ENCODE peak calls at places on chromosomes 2 and 18, in nine cellular contexts. I is H54, N is IMR-90, A is tibial nerve, C is breast epithelium, S is ovary, U is H1, X is adrenal gland, L is lower leg skin. M is an unnamed sample.

GRCh38 chr18:63773616-63774015 is 1.6 kb upstream of the SERPINB7 start:
- DNase-seq in U (no peak), C (no peak), A (no peak), N (no peak), S (no peak), I (no peak), X (no peak), L (no peak), M (no peak)

GRCh38 chr2:225867071-225867470 is 467.6 kb downstream of the NYAP2 start:
- DNase-seq in S (no peak), U (no peak), I (no peak), A (no peak), X (no peak), C (no peak), N (no peak), L (no peak), M (no peak)

GRCh38 chr2:12787891-12788783 is 71.4 kb downstream of the TRIB2 start:
- DNase-seq in N (peak), I (no peak), S (no peak), A (no peak), C (no peak), L (no peak), U (no peak), X (peak), M (no peak)

GRCh38 chr2:20622731-20623130 is 28.2 kb downstream of the HS1BP3 start:
- DNase-seq in I (no peak), N (no peak), S (peak), X (peak), U (no peak), L (no peak), A (no peak), C (no peak), M (peak)

GRCh38 chr2:241808701-241809382 is at the start of gene NEU4:
- DNase-seq in A (no peak), C (no peak), I (no peak), L (no peak), X (no peak), S (peak), N (no peak), U (peak), M (peak)

GRCh38 chr2:61816480-61817355 is 37.1 kb downstream of the FAM161A start:
- DNase-seq in C (no peak), A (no peak), I (no peak), U (no peak), N (peak), L (no peak), S (no peak), X (no peak), M (no peak)

GRCh38 chr2:240178564-240178963 is 38.1 kb upstream of the OTOS start:
- DNase-seq in N (no peak), A (no peak), L (no peak), U (no peak), C (no peak), X (no peak), I (no peak), S (no peak), M (no peak)

GRCh38 chr18:2716394-2717326 is 61.1 kb downstream of the SMCHD1 start:
- DNase-seq in N (no peak), L (no peak), U (no peak), C (no peak), X (no peak), I (no peak), S (no peak), A (no peak), M (no peak)

GRCh38 chr2:222709191-222709891 is 37.9 kb downstream of the MOGAT1 start:
- DNase-seq in N (peak), I (peak), X (peak), C (peak), L (peak), S (no peak), A (peak), U (peak), M (peak)

GRCh38 chr2:119939915-119940314 is 73.0 kb upstream of the EPB41L5 start:
- DNase-seq in A (no peak), U (no peak), N (no peak), I (no peak), L (no peak), X (no peak), C (no peak), S (no peak), M (no peak)

GRCh38 chr18:76428396-76429261 is 66.4 kb downstream of the ZNF516 start:
- DNase-seq in U (peak), N (peak), A (no peak), X (no peak), S (no peak), C (no peak), L (no peak), I (no peak), M (peak)

GRCh38 chr2:121197369-121198091 is 87.5 kb downstream of the TFCP2L1 start:
- DNase-seq in C (peak), I (peak), U (no peak), X (peak), S (no peak), A (peak), N (peak), L (peak), M (peak)

GRCh38 chr18:9638886-9639285 is 24.5 kb upstream of the PPP4R1 start:
- DNase-seq in S (no peak), L (no peak), X (no peak), N (no peak), C (no peak), A (no peak), U (no peak), I (no peak), M (no peak)

GRCh38 chr2:100140582-100140981 is 1.8 kb downstream of the AFF3 start:
- DNase-seq in A (no peak), U (no peak), C (no peak), X (no peak), L (no peak), I (no peak), N (no peak), S (no peak), M (no peak)

GRCh38 chr18:76621184-76621583 is 126.1 kb upstream of the ZNF516 start:
- DNase-seq in U (no peak), I (no peak), S (no peak), L (no peak), A (no peak), N (peak), C (no peak), X (no peak), M (no peak)

GRCh38 chr2:130911482-130911881 is 74.8 kb downstream of the ARHGEF4 start:
- DNase-seq in S (no peak), A (no peak), X (no peak), L (no peak), N (no peak), C (no peak), U (peak), I (no peak), M (no peak)

GRCh38 chr2:29053680-29054400 is 20.5 kb downstream of the PCARE start:
- DNase-seq in A (no peak), C (peak), N (no peak), U (no peak), L (no peak), S (no peak), X (no peak), I (no peak), M (no peak)

GRCh38 chr2:43032248-43032893 is 194.0 kb downstream of the ZFP36L2 start:
- DNase-seq in U (no peak), I (no peak), A (peak), S (peak), X (peak), N (no peak), C (peak), L (peak), M (peak)

GRCh38 chr2:28084564-28084963 is 194.0 kb downstream of the BABAM2 start:
- DNase-seq in U (no peak), I (no peak), L (no peak), X (peak), N (no peak), C (no peak), A (no peak), S (no peak), M (peak)

GRCh38 chr2:101052147-101052546 is 50.1 kb downstream of the RPL31 start:
- DNase-seq in U (no peak), L (no peak), N (no peak), A (no peak), C (no peak), S (no peak), X (no peak), I (no peak), M (no peak)

GRCh38 chr2:239380831-239381708 is 19.8 kb downstream of the HDAC4 start:
- DNase-seq in L (no peak), I (no peak), C (no peak), X (no peak), U (no peak), N (no peak), S (no peak), A (peak), M (no peak)

GRCh38 chr2:130822766-130823165 is 13.9 kb upstream of the ARHGEF4 start:
- DNase-seq in C (no peak), N (no peak), A (no peak), I (no peak), X (no peak), U (no peak), L (no peak), S (no peak), M (no peak)

GRCh38 chr2:202135111-202135874 is 62.2 kb downstream of the KIAA2012 start:
- DNase-seq in N (peak), X (peak), C (peak), L (peak), A (peak), I (peak), S (peak), U (no peak), M (peak)

GRCh38 chr2:133951209-133951608 is 302.7 kb upstream of the MGAT5 start:
- DNase-seq in C (no peak), A (no peak), X (no peak), S (no peak), N (no peak), I (no peak), L (no peak), U (no peak), M (no peak)

GRCh38 chr2:199851499-199851816 is 466 bp upstream of the FTCDNL1 start:
- DNase-seq in A (no peak), S (no peak), I (no peak), C (no peak), U (no peak), N (no peak), L (no peak), X (no peak), M (no peak)

GRCh38 chr2:217477583-217477982 is 525.2 kb downstream of the TNS1 start:
- DNase-seq in L (no peak), U (no peak), A (no peak), S (no peak), I (no peak), C (no peak), N (no peak), X (no peak), M (no peak)

GRCh38 chr2:1864981-1865421 is 120.7 kb upstream of the PXDN start:
- DNase-seq in I (no peak), X (no peak), C (no peak), U (no peak), A (no peak), N (no peak), L (no peak), S (no peak), M (no peak)

GRCh38 chr18:45207328-45207727 is 407.9 kb upstream of the SLC14A2 start:
- DNase-seq in S (no peak), U (no peak), C (no peak), N (no peak), L (no peak), X (no peak), I (no peak), A (no peak), M (no peak)

GRCh38 chr2:875687-876615 is 74.7 kb upstream of the SNTG2 start:
- DNase-seq in X (no peak), S (no peak), C (no peak), A (no peak), L (no peak), N (no peak), I (no peak), U (peak), M (no peak)

GRCh38 chr2:35871672-35872071 is 483.9 kb upstream of the CRIM1 start:
- DNase-seq in S (no peak), X (no peak), A (no peak), C (no peak), N (no peak), U (no peak), L (no peak), I (no peak), M (no peak)

GRCh38 chr2:188425266-188425665 is 133.6 kb downstream of the GULP1 start:
- DNase-seq in L (no peak), I (no peak), C (no peak), X (no peak), S (no peak), N (peak), U (no peak), A (no peak), M (no peak)

GRCh38 chr2:180790891-180791290 is 189.5 kb upstream of the UBE2E3 start:
- DNase-seq in I (no peak), X (no peak), N (peak), A (no peak), C (no peak), S (no peak), L (no peak), U (no peak), M (no peak)

GRCh38 chr2:135773917-135774316 is 32.3 kb downstream of the UBXN4 start:
- DNase-seq in N (peak), I (no peak), C (no peak), U (no peak), A (no peak), L (no peak), X (no peak), S (no peak), M (no peak)

GRCh38 chr2:83584674-83585073 is 874.4 kb downstream of the SUCLG1 start:
- DNase-seq in S (no peak), X (no peak), U (no peak), A (no peak), I (no peak), N (no peak), C (no peak), L (no peak), M (no peak)

GRCh38 chr2:13091463-13091862 is 374.7 kb downstream of the TRIB2 start:
- DNase-seq in I (no peak), S (no peak), U (no peak), A (no peak), N (peak), C (no peak), X (no peak), L (no peak), M (no peak)

GRCh38 chr2:39119732-39120520 is 925 bp downstream of the SOS1 start:
- DNase-seq in C (peak), S (peak), U (peak), X (peak), N (peak), L (peak), I (no peak), A (no peak), M (peak)

GRCh38 chr2:75466708-75467311 is 93.9 kb downstream of the EVA1A start:
- DNase-seq in A (no peak), I (no peak), U (peak), X (no peak), L (no peak), N (peak), C (no peak), S (no peak), M (no peak)

GRCh38 chr2:177264539-177265385 is at the start of gene NFE2L2:
- DNase-seq in C (peak), N (peak), I (peak), U (peak), A (peak), X (peak), S (peak), L (peak), M (peak)

GRCh38 chr2:177262958-177263450 is 1.5 kb downstream of the NFE2L2 start:
- DNase-seq in X (no peak), U (no peak), S (no peak), I (no peak), C (no peak), N (no peak), A (no peak), L (no peak), M (no peak)

GRCh38 chr2:177264209-177264538 is 353 bp downstream of the NFE2L2 start:
- DNase-seq in L (no peak), C (peak), U (no peak), N (peak), A (no peak), X (peak), S (peak), I (peak), M (no peak)

GRCh38 chr2:177262137-177262536 is 2.4 kb downstream of the NFE2L2 start:
- DNase-seq in N (no peak), C (no peak), A (no peak), X (no peak), I (no peak), L (no peak), S (no peak), U (no peak), M (no peak)

DNA sequence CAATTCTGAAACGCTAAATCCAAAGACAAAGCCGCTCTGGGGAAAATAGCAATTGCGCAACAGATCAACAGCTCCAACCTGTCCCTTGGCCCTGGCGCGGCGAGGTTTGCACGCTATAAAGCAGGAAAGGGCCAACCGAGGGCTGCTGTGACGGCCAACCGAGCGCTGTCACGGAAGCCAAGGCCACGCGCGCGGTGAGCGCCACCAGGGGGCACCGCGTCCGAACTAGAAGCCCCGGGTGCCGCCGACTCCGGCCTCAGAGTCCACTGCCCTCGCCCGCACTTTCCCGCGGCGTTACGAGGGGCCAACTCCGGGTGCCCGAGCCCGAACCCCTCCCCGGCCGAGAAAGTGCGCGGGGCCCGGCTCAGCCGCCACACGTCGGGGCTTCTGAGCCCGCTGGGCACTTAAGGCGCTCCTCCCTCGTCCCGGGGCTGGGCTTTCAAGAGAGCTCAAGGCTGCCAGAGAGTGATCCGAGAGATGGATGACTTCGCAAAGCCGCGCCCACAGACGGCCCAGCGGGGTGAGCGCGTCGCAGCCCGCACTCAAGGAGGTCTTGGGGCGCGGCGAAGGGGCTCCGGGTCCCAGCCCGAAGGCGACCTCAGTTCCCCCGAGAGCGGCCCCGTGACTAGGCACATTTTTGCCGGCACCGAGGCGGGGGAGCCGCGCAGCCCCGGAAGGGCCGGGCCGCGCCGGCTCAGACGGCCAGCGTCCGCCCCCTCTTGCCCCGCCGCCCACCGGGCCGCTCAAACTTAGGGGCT is 897 bp downstream of the NFE2L2 start:
- DNase-seq in S (peak), L (peak), U (peak), X (peak), C (peak), A (peak), N (peak), I (peak), M (peak)
- TF ChIP-seq POLR2A in S (peak), L (peak), U (peak), X (peak), C (no peak), A (peak), N (peak), I (no peak), M (peak)

GRCh38 chr2:11132036-11132671 is 23.1 kb upstream of the SLC66A3 start:
- DNase-seq in N (no peak), L (no peak), C (no peak), X (no peak), S (no peak), A (no peak), I (no peak), U (no peak), M (no peak)

GRCh38 chr2:11128258-11128951 is 26.9 kb upstream of the SLC66A3 start:
- DNase-seq in S (no peak), X (no peak), L (no peak), A (no peak), I (no peak), N (peak), U (no peak), C (no peak), M (no peak)

GRCh38 chr2:11127791-11128190 is 27.5 kb upstream of the SLC66A3 start:
- DNase-seq in U (no peak), N (no peak), A (no peak), I (no peak), S (no peak), L (no peak), X (no peak), C (no peak), M (no peak)

GRCh38 chr2:11131166-11131920 is 23.9 kb upstream of the SLC66A3 start:
- DNase-seq in U (no peak), S (no peak), C (no peak), I (no peak), L (no peak), N (no peak), X (no peak), A (no peak), M (no peak)

GRCh38 chr2:11129598-11130449 is 25.4 kb upstream of the SLC66A3 start:
- DNase-seq in X (no peak), S (peak), N (no peak), I (no peak), C (peak), U (peak), L (no peak), A (no peak), M (peak)
- TF ChIP-seq POLR2A in X (no peak), S (no peak), N (no peak), I (no peak), C (no peak), U (no peak), L (no peak), A (no peak), M (no peak)

GRCh38 chr2:64451051-64451450 is 2.9 kb upstream of the LGALSL start:
- DNase-seq in U (no peak), I (no peak), N (no peak), X (no peak), C (no peak), L (no peak), A (no peak), S (no peak), M (no peak)
- TF ChIP-seq POLR2A in U (no peak), I (no peak), N (no peak), X (no peak), C (no peak), L (no peak), A (no peak), S (no peak), M (no peak)

DNA sequence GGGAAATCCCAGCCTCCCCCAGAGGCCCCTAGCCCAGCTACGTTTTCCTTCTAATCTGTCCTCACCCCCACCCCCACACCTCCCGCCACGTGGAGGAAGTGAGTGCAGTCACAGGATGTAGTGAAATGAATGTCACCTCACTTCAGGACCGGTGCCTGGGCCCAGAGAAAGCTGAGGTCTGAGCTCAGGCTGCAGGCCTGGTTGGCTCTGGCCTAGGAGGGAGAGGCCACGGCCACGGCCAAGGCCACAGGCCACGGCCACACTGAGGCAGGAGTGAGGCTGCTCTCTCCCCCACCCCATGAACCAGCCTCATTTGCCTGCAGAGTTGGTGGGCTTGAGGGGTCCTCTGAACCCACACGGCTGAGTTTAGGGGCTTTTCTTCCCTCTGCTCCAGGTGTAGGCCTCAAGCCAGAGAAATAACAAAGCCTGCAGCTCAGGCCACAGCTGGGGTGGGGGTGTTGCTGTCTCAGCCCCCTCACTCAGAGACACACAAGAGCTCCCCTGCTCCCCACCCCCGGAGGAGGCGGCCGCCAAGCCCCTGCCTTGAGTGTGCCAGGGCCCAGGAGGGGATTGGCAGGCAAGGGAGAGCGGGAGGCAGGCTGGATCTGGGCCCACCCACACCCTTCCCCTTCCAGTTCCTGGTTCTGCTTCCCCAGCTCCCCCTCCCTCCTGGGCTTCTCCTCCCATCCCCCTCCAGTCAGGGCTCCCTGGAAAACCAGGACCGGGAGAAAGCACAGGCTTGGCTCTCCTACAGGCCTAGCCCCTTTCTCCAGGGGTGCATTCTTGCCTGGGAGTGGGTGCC is 27.0 kb downstream of the DNMT3A start:
- DNase-seq in N (peak), C (peak), L (no peak), U (peak), X (peak), I (no peak), S (peak), A (peak), M (peak)
- TF ChIP-seq POLR2A in N (no peak), C (no peak), L (no peak), U (no peak), X (no peak), I (no peak), S (no peak), A (no peak), M (no peak)

DNA sequence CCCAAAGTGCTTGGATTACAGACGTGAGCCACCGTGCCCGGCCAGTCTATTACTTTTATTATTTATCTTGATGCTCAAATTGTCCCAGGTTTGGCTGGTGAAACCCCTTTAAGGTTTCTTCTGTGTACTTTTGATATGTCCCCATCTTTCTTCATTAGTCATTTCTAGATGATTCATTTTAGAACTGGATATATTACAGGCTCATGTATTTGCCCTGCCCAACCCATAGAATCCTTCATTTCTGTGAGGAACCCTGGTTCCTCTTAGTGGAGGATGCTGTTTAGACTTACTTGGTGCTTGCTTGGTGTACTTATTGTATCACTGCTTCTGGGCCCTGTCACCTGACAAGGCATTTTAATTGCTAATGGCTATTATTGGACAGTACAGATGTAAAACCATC is 40.1 kb downstream of the KCMF1 start:
- DNase-seq in A (no peak), U (no peak), S (no peak), X (no peak), L (no peak), C (no peak), N (no peak), I (no peak), M (no peak)
- TF ChIP-seq POLR2A in A (no peak), U (no peak), S (no peak), X (no peak), L (no peak), C (no peak), N (no peak), I (no peak), M (no peak)